ENCODE peak calls at places on chromosomes 2 and 18, in six cellular contexts. G is nucleus accumbens; Z is T-helper 2 cell; E is activated effector memory CD4-positive, alpha-beta T cell treated with anti-CD3 and anti-CD28 coated beads, Interleukin-2, amount 50 U/mL, for 16 hours; U is SHP77; N is OCI-LY7. C is an unnamed sample.

GRCh38 chr2:231104115-231104713 is 20.6 kb downstream of the HTR2B start:
- DNase-seq in G (peak; percentile 36), Z (peak; percentile 32), E (peak; percentile 83), U (peak; percentile 19), N (peak; percentile 64), C (peak; percentile 63)

GRCh38 chr18:57209697-57210096 is 62.8 kb downstream of the BOD1L2 start:
- DNase-seq in G (no peak), Z (no peak), E (no peak), U (no peak), N (no peak), C (no peak)

GRCh38 chr2:26640781-26641564 is at the start of gene CIB4:
- DNase-seq in G (no peak), Z (no peak), E (peak; percentile 46), U (no peak), N (no peak), C (no peak)

GRCh38 chr18:23365602-23366001 is 87.5 kb upstream of the RIOK3 start:
- DNase-seq in G (no peak), Z (no peak), E (no peak), U (no peak), N (no peak), C (no peak)

GRCh38 chr2:145141981-145142380 is 622.1 kb upstream of the ZEB2 start:
- DNase-seq in G (no peak), Z (no peak), E (no peak), U (no peak), N (no peak), C (no peak)

GRCh38 chr2:2199841-2200240 is 131.2 kb downstream of the MYT1L start:
- DNase-seq in G (no peak), Z (no peak), E (no peak), U (no peak), N (no peak), C (no peak)

GRCh38 chr2:222483513-222484039 is 59.2 kb downstream of the SGPP2 start:
- DNase-seq in G (no peak), Z (no peak), E (no peak), U (no peak), N (no peak), C (no peak)

GRCh38 chr18:79988079-79988924 is at the start of gene TXNL4A:
- DNase-seq in G (peak; percentile 80), Z (peak; percentile 78), E (peak; percentile 94), U (peak; percentile 87), N (peak; percentile 86), C (peak; percentile 46)

GRCh38 chr2:168851674-168852320 is 38.4 kb downstream of the SPC25 start:
- DNase-seq in G (no peak), Z (no peak), E (no peak), U (no peak), N (no peak), C (peak; percentile 32)

GRCh38 chr2:56500317-56500716 is 316.5 kb downstream of the CCDC85A start:
- DNase-seq in G (no peak), Z (no peak), E (no peak), U (no peak), N (no peak), C (no peak)

GRCh38 chr18:73717570-73717969 is 430.1 kb downstream of the FBXO15 start:
- DNase-seq in G (no peak), Z (no peak), E (no peak), U (no peak), N (no peak), C (no peak)

GRCh38 chr2:23351388-23352141 is 33.4 kb upstream of the KLHL29 start:
- DNase-seq in G (peak; percentile 62), Z (no peak), E (peak; percentile 74), U (peak; percentile 6), N (peak; percentile 18), C (peak; percentile 58)